ENCODE peak calls at places on chromosomes 13 and 19, in ten cellular contexts. One of them, this sample, is unnamed. For H3K4me1 and H3K27me3, the result is how much of the 10 kb centered on the place peaks cover.

GRCh38 chr13:32443111-32443510 is 15.2 kb upstream of the N4BP2L1 start:
- DNase-seq in ovary: no peak
- DNase-seq in right lobe of liver: no peak
- DNase-seq in stomach: no peak
- DNase-seq in spleen: no peak
- DNase-seq in testis: peak
- DNase-seq in esophagus squamous epithelium: peak
- DNase-seq in transverse colon: peak
- DNase-seq in HCT116: peak
- DNase-seq in uterus: no peak
- DNase-seq in this sample: no peak

GRCh38 chr19:12723643-12724426 is at the start of gene TNPO2:
- DNase-seq in esophagus squamous epithelium: no peak
- DNase-seq in ovary: peak
- DNase-seq in testis: peak
- DNase-seq in HCT116: peak
- DNase-seq in stomach: peak
- DNase-seq in transverse colon: peak
- DNase-seq in uterus: peak
- DNase-seq in right lobe of liver: peak
- DNase-seq in spleen: peak
- DNase-seq in this sample: peak

GRCh38 chr19:18879579-18880373 is 16.2 kb downstream of the CERS1 start:
- DNase-seq in uterus: no peak
- DNase-seq in HCT116: peak
- DNase-seq in transverse colon: peak
- DNase-seq in ovary: no peak
- DNase-seq in testis: peak
- DNase-seq in esophagus squamous epithelium: no peak
- DNase-seq in right lobe of liver: peak
- DNase-seq in stomach: peak
- DNase-seq in spleen: peak
- DNase-seq in this sample: peak

GRCh38 chr19:35178701-35179100 is 24.2 kb downstream of the FXYD5 start:
- DNase-seq in stomach: no peak
- DNase-seq in ovary: no peak
- DNase-seq in spleen: no peak
- DNase-seq in HCT116: no peak
- DNase-seq in uterus: peak
- DNase-seq in transverse colon: no peak
- DNase-seq in right lobe of liver: no peak
- DNase-seq in esophagus squamous epithelium: no peak
- DNase-seq in testis: no peak
- DNase-seq in this sample: no peak

GRCh38 chr13:95153647-95154405 is 147.4 kb downstream of the ABCC4 start:
- DNase-seq in ovary: no peak
- DNase-seq in transverse colon: no peak
- DNase-seq in HCT116: no peak
- DNase-seq in spleen: no peak
- DNase-seq in esophagus squamous epithelium: no peak
- DNase-seq in stomach: no peak
- DNase-seq in uterus: no peak
- DNase-seq in right lobe of liver: no peak
- DNase-seq in testis: no peak
- DNase-seq in this sample: no peak

GRCh38 chr13:99661791-99662190 is 160.5 kb downstream of the TM9SF2 start:
- DNase-seq in stomach: no peak
- DNase-seq in uterus: no peak
- DNase-seq in right lobe of liver: no peak
- DNase-seq in HCT116: no peak
- DNase-seq in ovary: no peak
- DNase-seq in transverse colon: no peak
- DNase-seq in esophagus squamous epithelium: no peak
- DNase-seq in spleen: no peak
- DNase-seq in testis: no peak
- DNase-seq in this sample: no peak

GRCh38 chr19:11247391-11247790 is 8.0 kb downstream of the ANGPTL8 start:
- DNase-seq in testis: peak
- DNase-seq in esophagus squamous epithelium: no peak
- DNase-seq in uterus: peak
- DNase-seq in spleen: no peak
- DNase-seq in right lobe of liver: peak
- DNase-seq in HCT116: no peak
- DNase-seq in ovary: peak
- DNase-seq in transverse colon: no peak
- DNase-seq in stomach: no peak
- DNase-seq in this sample: no peak

GRCh38 chr19:40716031-40716654 is 543 bp downstream of the COQ8B start:
- DNase-seq in transverse colon: no peak
- DNase-seq in ovary: no peak
- DNase-seq in right lobe of liver: no peak
- DNase-seq in stomach: no peak
- DNase-seq in HCT116: peak
- DNase-seq in spleen: peak
- DNase-seq in esophagus squamous epithelium: no peak
- DNase-seq in uterus: peak
- DNase-seq in testis: no peak
- DNase-seq in this sample: peak

GRCh38 chr19:46571495-46571894 is 29.6 kb upstream of the CALM3 start:
- DNase-seq in spleen: no peak
- DNase-seq in stomach: no peak
- DNase-seq in testis: no peak
- DNase-seq in right lobe of liver: no peak
- DNase-seq in transverse colon: no peak
- DNase-seq in uterus: no peak
- DNase-seq in ovary: no peak
- DNase-seq in HCT116: peak
- DNase-seq in esophagus squamous epithelium: no peak
- DNase-seq in this sample: no peak

GRCh38 chr19:44260695-44261446 is 1.2 kb downstream of the ZNF233 start:
- DNase-seq in ovary: no peak
- DNase-seq in testis: no peak
- DNase-seq in transverse colon: no peak
- DNase-seq in uterus: no peak
- DNase-seq in right lobe of liver: no peak
- DNase-seq in stomach: no peak
- DNase-seq in HCT116: no peak
- DNase-seq in esophagus squamous epithelium: no peak
- DNase-seq in spleen: no peak
- DNase-seq in this sample: no peak

GRCh38 chr13:113451951-113452421 is 1.3 kb downstream of the ADPRHL1 start:
- DNase-seq in ovary: no peak
- DNase-seq in spleen: no peak
- DNase-seq in HCT116: no peak
- DNase-seq in testis: peak
- DNase-seq in right lobe of liver: no peak
- DNase-seq in stomach: no peak
- DNase-seq in esophagus squamous epithelium: no peak
- DNase-seq in uterus: no peak
- DNase-seq in transverse colon: no peak
- DNase-seq in this sample: no peak

GRCh38 chr13:99648905-99649304 is 147.6 kb downstream of the TM9SF2 start:
- DNase-seq in HCT116: no peak
- DNase-seq in uterus: no peak
- DNase-seq in right lobe of liver: no peak
- DNase-seq in transverse colon: no peak
- DNase-seq in testis: no peak
- DNase-seq in spleen: no peak
- DNase-seq in stomach: no peak
- DNase-seq in esophagus squamous epithelium: no peak
- DNase-seq in ovary: no peak
- DNase-seq in this sample: no peak

GRCh38 chr13:35724480-35724879 is 248.0 kb upstream of the MAB21L1 start:
- DNase-seq in right lobe of liver: no peak
- DNase-seq in transverse colon: no peak
- DNase-seq in spleen: no peak
- DNase-seq in HCT116: no peak
- DNase-seq in esophagus squamous epithelium: no peak
- DNase-seq in ovary: no peak
- DNase-seq in stomach: no peak
- DNase-seq in testis: no peak
- DNase-seq in uterus: no peak
- DNase-seq in this sample: no peak
- H3K4me1 ChIP-seq in right lobe of liver: under half
- H3K4me1 ChIP-seq in transverse colon: under half
- H3K4me1 ChIP-seq in spleen: under half
- H3K4me1 ChIP-seq in HCT116: under half
- H3K4me1 ChIP-seq in esophagus squamous epithelium: under half
- H3K4me1 ChIP-seq in ovary: under half
- H3K4me1 ChIP-seq in stomach: under half
- H3K4me1 ChIP-seq in testis: under half
- H3K4me1 ChIP-seq in uterus: under half
- H3K4me1 ChIP-seq in this sample: under half

GRCh38 chr19:3862826-3863500 is 5.9 kb downstream of the ZFR2 start:
- DNase-seq in transverse colon: no peak
- DNase-seq in HCT116: no peak
- DNase-seq in uterus: no peak
- DNase-seq in ovary: no peak
- DNase-seq in testis: no peak
- DNase-seq in right lobe of liver: no peak
- DNase-seq in spleen: no peak
- DNase-seq in stomach: no peak
- DNase-seq in esophagus squamous epithelium: no peak
- DNase-seq in this sample: no peak

GRCh38 chr19:3857449-3858003 is 11.3 kb downstream of the ZFR2 start:
- DNase-seq in HCT116: no peak
- DNase-seq in stomach: no peak
- DNase-seq in spleen: peak
- DNase-seq in uterus: no peak
- DNase-seq in transverse colon: no peak
- DNase-seq in ovary: no peak
- DNase-seq in esophagus squamous epithelium: no peak
- DNase-seq in right lobe of liver: no peak
- DNase-seq in testis: no peak
- DNase-seq in this sample: peak

GRCh38 chr19:3863648-3864047 is 5.2 kb downstream of the ZFR2 start:
- DNase-seq in ovary: no peak
- DNase-seq in uterus: no peak
- DNase-seq in stomach: no peak
- DNase-seq in right lobe of liver: no peak
- DNase-seq in esophagus squamous epithelium: no peak
- DNase-seq in HCT116: no peak
- DNase-seq in transverse colon: no peak
- DNase-seq in testis: no peak
- DNase-seq in spleen: no peak
- DNase-seq in this sample: no peak

GRCh38 chr19:3855321-3855720 is 13.5 kb downstream of the ZFR2 start:
- DNase-seq in testis: no peak
- DNase-seq in right lobe of liver: no peak
- DNase-seq in spleen: no peak
- DNase-seq in ovary: no peak
- DNase-seq in stomach: peak
- DNase-seq in esophagus squamous epithelium: no peak
- DNase-seq in HCT116: no peak
- DNase-seq in uterus: no peak
- DNase-seq in transverse colon: peak
- DNase-seq in this sample: peak

GRCh38 chr19:3860499-3860898 is 8.3 kb downstream of the ZFR2 start:
- DNase-seq in uterus: no peak
- DNase-seq in testis: no peak
- DNase-seq in right lobe of liver: no peak
- DNase-seq in HCT116: no peak
- DNase-seq in spleen: no peak
- DNase-seq in stomach: no peak
- DNase-seq in transverse colon: no peak
- DNase-seq in esophagus squamous epithelium: no peak
- DNase-seq in ovary: no peak
- DNase-seq in this sample: no peak
- H3K27me3 ChIP-seq in uterus: under half
- H3K27me3 ChIP-seq in testis: under half
- H3K27me3 ChIP-seq in right lobe of liver: under half
- H3K27me3 ChIP-seq in HCT116: under half
- H3K27me3 ChIP-seq in spleen: under half
- H3K27me3 ChIP-seq in stomach: under half
- H3K27me3 ChIP-seq in transverse colon: under half
- H3K27me3 ChIP-seq in esophagus squamous epithelium: under half
- H3K27me3 ChIP-seq in ovary: under half
- H3K27me3 ChIP-seq in this sample: under half

DNA sequence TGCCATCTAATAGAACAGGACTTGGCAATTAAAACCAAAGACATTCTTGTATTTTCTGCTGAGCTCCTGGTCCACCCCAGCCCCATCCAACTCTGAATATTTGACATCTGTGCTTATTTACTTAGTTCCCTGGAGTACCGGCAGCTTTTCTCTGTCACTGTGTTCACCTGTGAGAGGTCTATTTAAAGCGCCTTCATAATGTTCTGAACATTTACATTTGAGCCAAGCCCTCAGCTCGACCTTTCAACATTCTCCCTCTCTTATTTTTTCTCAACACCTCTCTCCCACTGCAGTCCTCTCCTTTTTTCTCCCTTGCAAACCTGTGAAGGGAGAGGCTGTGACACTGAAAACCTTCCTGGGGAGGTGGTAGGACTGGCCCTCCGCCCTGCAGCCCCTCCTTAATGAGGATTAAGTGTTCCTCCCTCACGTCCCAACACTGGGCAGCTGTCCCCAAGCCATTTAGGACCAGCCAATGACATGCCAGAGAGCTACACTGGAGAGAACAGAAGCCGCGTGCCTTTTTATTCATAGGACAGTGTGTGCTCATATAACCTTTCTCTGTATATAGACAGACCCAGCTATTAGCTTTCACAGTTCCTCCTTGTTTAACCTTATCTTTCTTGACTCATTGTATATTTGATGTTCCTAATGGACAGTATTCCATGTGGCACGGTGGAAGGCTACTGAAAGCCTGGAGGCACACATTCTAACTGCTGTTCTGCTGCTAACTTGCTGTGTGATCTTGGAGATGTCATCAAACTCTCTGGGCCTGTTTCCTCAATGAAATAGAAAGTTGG is 134.8 kb downstream of the NUFIP1 start:
- DNase-seq in HCT116: no peak
- DNase-seq in stomach: peak
- DNase-seq in spleen: no peak
- DNase-seq in right lobe of liver: no peak
- DNase-seq in testis: no peak
- DNase-seq in transverse colon: peak
- DNase-seq in esophagus squamous epithelium: no peak
- DNase-seq in uterus: no peak
- DNase-seq in ovary: no peak
- DNase-seq in this sample: peak
- TF ChIP-seq POLR2A in HCT116: no peak
- TF ChIP-seq POLR2A in stomach: no peak
- TF ChIP-seq POLR2A in spleen: no peak
- TF ChIP-seq POLR2A in right lobe of liver: no peak
- TF ChIP-seq POLR2A in testis: no peak
- TF ChIP-seq POLR2A in transverse colon: peak
- TF ChIP-seq POLR2A in esophagus squamous epithelium: no peak
- TF ChIP-seq POLR2A in uterus: no peak
- TF ChIP-seq POLR2A in ovary: no peak
- TF ChIP-seq POLR2A in this sample: no peak

DNA sequence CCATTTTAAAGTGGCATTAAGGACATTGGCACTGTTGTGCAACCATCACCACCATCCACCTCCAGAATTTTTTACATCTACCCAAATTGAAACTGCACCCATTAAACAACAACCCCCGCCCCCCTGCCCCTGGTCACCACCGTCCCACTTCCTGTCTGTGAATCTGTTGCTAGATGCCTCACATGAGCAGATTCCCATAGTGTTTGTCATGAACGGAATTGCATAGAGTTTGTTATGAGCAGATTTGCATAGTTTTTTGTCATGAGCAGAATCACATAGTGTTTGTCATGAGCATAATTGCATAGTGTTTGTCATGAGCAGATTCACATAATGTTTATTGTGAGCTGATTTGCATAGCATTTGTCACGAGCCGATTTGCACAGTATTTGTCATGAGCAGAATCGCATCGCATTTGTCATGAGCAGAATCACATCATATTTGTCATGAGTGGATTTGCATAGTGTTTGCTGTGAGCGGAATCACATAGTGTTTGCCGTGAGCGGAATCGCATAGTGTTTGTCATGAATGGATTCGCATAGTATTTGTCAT is 54.0 kb upstream of the GTF3A start:
- DNase-seq in transverse colon: no peak
- DNase-seq in ovary: no peak
- DNase-seq in HCT116: no peak
- DNase-seq in right lobe of liver: no peak
- DNase-seq in stomach: no peak
- DNase-seq in esophagus squamous epithelium: no peak
- DNase-seq in uterus: no peak
- DNase-seq in testis: no peak
- DNase-seq in spleen: no peak
- DNase-seq in this sample: no peak
- H3K4me1 ChIP-seq in transverse colon: under half
- H3K4me1 ChIP-seq in ovary: under half
- H3K4me1 ChIP-seq in HCT116: under half
- H3K4me1 ChIP-seq in right lobe of liver: under half
- H3K4me1 ChIP-seq in stomach: half or more
- H3K4me1 ChIP-seq in esophagus squamous epithelium: under half
- H3K4me1 ChIP-seq in uterus: under half
- H3K4me1 ChIP-seq in testis: under half
- H3K4me1 ChIP-seq in spleen: under half
- H3K4me1 ChIP-seq in this sample: under half